ENCODE peak calls at places on chromosomes 4 and X, in six cellular contexts. X is upper lobe of left lung, A is endothelial cell of umbilical vein, C is HFF-Myc, S is fibroblast of the aortic adventitia, W is testis. H is an unnamed sample.

GRCh38 chr4:15779336-15779735 is 1.2 kb downstream of the CD38 start:
- DNase-seq in X (peak; percentile 81), A (peak; percentile 60), C (peak; percentile 16), S (peak; percentile 65), W (peak; percentile 65), H (peak; percentile 37)

GRCh38 chr4:134141728-134142127 is 59.9 kb downstream of the PABPC4L start:
- DNase-seq in X (no peak), A (no peak), C (no peak), S (no peak), W (no peak), H (no peak)

GRCh38 chr4:138225477-138225876 is 16.7 kb downstream of the SLC7A11 start:
- DNase-seq in X (no peak), A (peak; percentile 66), C (no peak), S (no peak), W (no peak), H (no peak)

GRCh38 chrX:153669174-153669890 is 4.3 kb downstream of the PNCK start:
- DNase-seq in X (no peak), A (no peak), C (no peak), S (no peak), W (no peak), H (no peak)

GRCh38 chr4:1085404-1085799 is 28.0 kb downstream of the RNF212 start:
- DNase-seq in X (no peak), A (no peak), C (no peak), S (no peak), W (no peak), H (no peak)

GRCh38 chr4:94413085-94413685 is 38.6 kb upstream of the PDLIM5 start:
- DNase-seq in X (no peak), A (no peak), C (no peak), S (peak; percentile 30), W (no peak), H (no peak)

GRCh38 chr4:120977435-120977997 is 55.0 kb upstream of the PRDM5 start:
- DNase-seq in X (no peak), A (peak; percentile 59), C (peak; percentile 22), S (peak; percentile 78), W (peak; percentile 41), H (peak; percentile 38)

GRCh38 chrX:153704021-153704526 is 16.3 kb downstream of the SLC6A8 start:
- DNase-seq in X (no peak), A (no peak), C (no peak), S (no peak), W (no peak), H (no peak)

GRCh38 chr4:86512631-86513030 is 81.5 kb upstream of the PTPN13 start:
- DNase-seq in X (no peak), A (no peak), C (no peak), S (no peak), W (no peak), H (no peak)

GRCh38 chrX:88937616-88938015 is 190.6 kb downstream of the CPXCR1 start:
- DNase-seq in X (no peak), A (no peak), C (no peak), S (no peak), W (no peak), H (no peak)

GRCh38 chrX:22081475-22082092 is 49.5 kb downstream of the PHEX start:
- DNase-seq in X (peak; percentile 37), A (peak; percentile 46), C (peak; percentile 24), S (peak; percentile 81), W (peak; percentile 64), H (no peak)

GRCh38 chr4:8192748-8193738 is 6.0 kb upstream of the SH3TC1 start:
- DNase-seq in X (peak; percentile 79), A (peak; percentile 79), C (no peak), S (peak; percentile 48), W (peak; percentile 75), H (no peak)

GRCh38 chr4:124135409-124135813 is 577.1 kb downstream of the ANKRD50 start:
- DNase-seq in X (no peak), A (no peak), C (peak; percentile 24), S (peak; percentile 99), W (no peak), H (no peak)

GRCh38 chr4:32485976-32486375 is 1765.8 kb downstream of the PCDH7 start:
- DNase-seq in X (no peak), A (no peak), C (no peak), S (no peak), W (no peak), H (no peak)

GRCh38 chr4:105936901-105937300 is 41.6 kb downstream of the NPNT start:
- DNase-seq in X (peak; percentile 31), A (no peak), C (no peak), S (no peak), W (no peak), H (no peak)

GRCh38 chr4:26682436-26682835 is 98.6 kb downstream of the TBC1D19 start:
- DNase-seq in X (no peak), A (no peak), C (no peak), S (no peak), W (no peak), H (no peak)

DNA sequence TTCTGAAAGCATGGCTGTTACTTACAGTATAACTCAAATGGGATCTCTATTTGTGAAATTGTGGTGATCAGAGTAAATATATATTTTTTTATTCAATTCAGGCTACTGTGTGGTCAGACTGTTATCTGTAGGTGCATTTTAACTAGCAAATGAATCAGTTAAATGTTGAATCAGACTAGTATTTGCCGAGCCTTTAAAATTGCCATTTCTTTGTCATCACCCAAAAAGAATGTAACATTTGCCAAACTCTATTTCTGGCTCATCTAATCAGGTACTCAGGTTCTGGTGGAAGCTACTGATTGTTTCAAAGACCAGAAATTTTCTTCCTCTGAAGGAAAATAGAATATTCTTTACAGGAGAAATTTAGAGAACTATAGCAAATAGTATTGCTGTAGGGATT is 1.8 kb upstream of the NAA15 start:
- DNase-seq in X (no peak), A (no peak), C (no peak), S (no peak), W (no peak), H (no peak)
- H3K4me3 ChIP-seq in X (no peak overlapping the region), A (no peak overlapping the region), C (peak overlapping the region; percentile 98), S (peak overlapping the region; percentile 93), W (no peak overlapping the region), H (peak overlapping the region; percentile 86)

GRCh38 chrX:40267334-40268118 is 169.8 kb upstream of the BCOR start:
- DNase-seq in X (no peak), A (peak; percentile 3), C (no peak), S (no peak), W (no peak), H (no peak)
- TF ChIP-seq CTCF in X (no peak), A (no peak), C (no peak), S (no peak), W (no peak), H (no peak)

GRCh38 chr4:2937146-2937857 is 25.9 kb downstream of the NOP14 start:
- DNase-seq in X (peak; percentile 93), A (no peak), C (no peak), S (no peak), W (peak; percentile 17), H (peak; percentile 52)
- H3K4me3 ChIP-seq in X (no peak overlapping the region), A (no peak overlapping the region), C (peak overlapping the region; percentile 0), S (no peak overlapping the region), W (no peak overlapping the region), H (no peak overlapping the region)

DNA sequence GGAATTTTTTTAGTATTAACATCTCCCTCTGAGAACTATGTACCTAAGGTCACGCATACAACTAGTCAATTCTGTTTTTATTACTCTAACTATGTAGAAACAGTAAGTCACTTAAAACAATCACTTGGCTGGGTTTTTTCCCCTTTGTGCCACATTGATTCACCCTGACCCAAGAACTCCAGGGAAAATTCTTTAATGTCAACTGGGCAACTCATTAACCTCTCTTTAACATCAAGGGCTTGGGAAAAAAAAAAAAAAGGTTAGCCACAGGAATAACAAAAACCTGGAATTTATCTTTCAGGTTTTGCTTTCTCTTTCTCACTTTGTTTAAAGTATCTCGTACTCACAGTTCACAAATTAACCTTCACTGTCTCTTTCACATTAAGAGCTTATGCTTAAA is 8.1 kb downstream of the RPL9 start:
- DNase-seq in X (no peak), A (no peak), C (no peak), S (no peak), W (no peak), H (no peak)
- TF ChIP-seq CTCF in X (no peak), A (no peak), C (no peak), S (no peak), W (no peak), H (no peak)

DNA sequence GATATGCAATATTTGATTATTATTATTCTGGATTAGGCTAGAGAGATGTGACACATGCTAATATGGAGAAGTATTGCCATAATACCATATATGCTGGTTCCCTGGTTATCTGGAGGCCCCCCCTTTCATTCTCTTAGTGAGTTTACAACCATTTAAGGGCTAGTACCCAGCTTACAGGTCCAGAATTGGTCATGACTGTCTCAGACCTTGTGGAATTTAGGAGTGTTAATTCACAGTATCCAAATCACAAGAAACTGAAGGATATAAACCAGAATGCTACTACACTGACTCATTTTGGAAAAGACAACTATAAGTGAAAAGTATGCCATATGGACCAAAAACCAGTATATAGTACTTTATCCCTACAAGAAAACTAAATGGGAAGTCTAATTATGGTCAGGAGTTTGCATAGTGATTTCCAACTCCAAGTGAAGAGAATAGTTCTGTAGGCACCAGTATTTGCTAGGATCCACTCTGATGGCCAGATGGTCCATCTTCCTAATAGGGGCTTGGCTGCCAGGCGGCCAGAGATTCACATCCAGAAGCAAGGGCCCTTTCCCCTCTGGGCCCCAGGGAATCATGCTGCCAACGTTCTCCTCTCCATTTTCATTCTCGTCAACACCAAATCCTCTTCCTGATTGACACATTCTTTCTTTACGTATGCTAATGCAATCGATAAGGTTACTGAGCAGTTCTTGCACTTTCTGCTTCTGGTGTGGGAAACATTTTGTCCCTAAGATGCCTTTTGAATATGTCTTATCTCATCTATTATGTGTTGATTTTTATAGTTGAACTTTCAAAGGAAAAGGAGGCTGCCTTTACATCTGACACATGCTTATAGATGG is 123.6 kb downstream of the SHROOM3 start:
- DNase-seq in X (no peak), A (no peak), C (no peak), S (peak; percentile 19), W (no peak), H (no peak)
- H3K4me3 ChIP-seq in X (no peak overlapping the region), A (no peak overlapping the region), C (no peak overlapping the region), S (no peak overlapping the region), W (no peak overlapping the region), H (no peak overlapping the region)

GRCh38 chrX:2320580-2321327 is 180.0 kb downstream of the DHRSX start:
- DNase-seq in X (peak; percentile 87), A (no peak), C (peak; percentile 6), S (peak; percentile 58), W (no peak), H (peak; percentile 74)
- TF ChIP-seq CTCF in X (no peak), A (no peak), C (no peak), S (no peak), W (no peak), H (no peak)

H was measured in epithelial cell of proximal tubule.